ENCODE peak calls at places on chromosomes 2 and 18, in ten cellular contexts. One of them, this sample, is unnamed.

GRCh38 chr2:136217990-136218389 is 100.0 kb upstream of the CXCR4 start:
- DNase-seq in GM12878: no peak
- DNase-seq in OCI-LY7: no peak
- DNase-seq in T-helper 9 cell: no peak
- DNase-seq in mesendoderm: no peak
- DNase-seq in HS-5: no peak
- DNase-seq in NCI-H1092 treated with DMSO at 0.1 percent for 48 hours: no peak
- DNase-seq in skeletal muscle cell: no peak
- DNase-seq in GM23248: no peak
- DNase-seq in GM12891: no peak
- DNase-seq in this sample: no peak

GRCh38 chr2:134396493-134396892 is 142.6 kb downstream of the MGAT5 start:
- DNase-seq in HS-5: no peak
- DNase-seq in GM12891: no peak
- DNase-seq in GM12878: no peak
- DNase-seq in mesendoderm: no peak
- DNase-seq in NCI-H1092 treated with DMSO at 0.1 percent for 48 hours: no peak
- DNase-seq in skeletal muscle cell: no peak
- DNase-seq in GM23248: no peak
- DNase-seq in OCI-LY7: no peak
- DNase-seq in T-helper 9 cell: no peak
- DNase-seq in this sample: no peak

GRCh38 chr2:152730591-152731333 is 12.3 kb downstream of the ARL6IP6 start:
- DNase-seq in GM12878: no peak
- DNase-seq in HS-5: no peak
- DNase-seq in T-helper 9 cell: peak; percentile 37
- DNase-seq in OCI-LY7: peak; percentile 9
- DNase-seq in mesendoderm: no peak
- DNase-seq in skeletal muscle cell: no peak
- DNase-seq in GM12891: no peak
- DNase-seq in NCI-H1092 treated with DMSO at 0.1 percent for 48 hours: no peak
- DNase-seq in GM23248: peak; percentile 19
- DNase-seq in this sample: peak; percentile 21

GRCh38 chr2:235976956-235977355 is 191.2 kb downstream of the GBX2 start:
- DNase-seq in GM12891: no peak
- DNase-seq in T-helper 9 cell: no peak
- DNase-seq in mesendoderm: no peak
- DNase-seq in skeletal muscle cell: no peak
- DNase-seq in OCI-LY7: no peak
- DNase-seq in NCI-H1092 treated with DMSO at 0.1 percent for 48 hours: no peak
- DNase-seq in GM12878: no peak
- DNase-seq in HS-5: no peak
- DNase-seq in GM23248: no peak
- DNase-seq in this sample: no peak

GRCh38 chr2:72917138-72917874 is at the start of gene EMX1:
- DNase-seq in NCI-H1092 treated with DMSO at 0.1 percent for 48 hours: peak; percentile 37
- DNase-seq in GM12878: no peak
- DNase-seq in GM23248: peak; percentile 46
- DNase-seq in mesendoderm: peak; percentile 93
- DNase-seq in T-helper 9 cell: peak; percentile 32
- DNase-seq in GM12891: no peak
- DNase-seq in OCI-LY7: peak; percentile 35
- DNase-seq in skeletal muscle cell: no peak
- DNase-seq in HS-5: no peak
- DNase-seq in this sample: peak; percentile 35

GRCh38 chr2:96116424-96116878 is at the start of gene ADRA2B:
- DNase-seq in NCI-H1092 treated with DMSO at 0.1 percent for 48 hours: no peak
- DNase-seq in GM12878: no peak
- DNase-seq in GM23248: peak; percentile 45
- DNase-seq in T-helper 9 cell: peak; percentile 83
- DNase-seq in GM12891: peak; percentile 91
- DNase-seq in HS-5: no peak
- DNase-seq in skeletal muscle cell: no peak
- DNase-seq in OCI-LY7: peak; percentile 44
- DNase-seq in mesendoderm: peak; percentile 85
- DNase-seq in this sample: peak; percentile 80

GRCh38 chr2:37648316-37649011 is 23.0 kb downstream of the CDC42EP3 start:
- DNase-seq in T-helper 9 cell: peak; percentile 38
- DNase-seq in GM23248: peak; percentile 59
- DNase-seq in skeletal muscle cell: peak; percentile 53
- DNase-seq in GM12891: no peak
- DNase-seq in HS-5: no peak
- DNase-seq in GM12878: no peak
- DNase-seq in NCI-H1092 treated with DMSO at 0.1 percent for 48 hours: no peak
- DNase-seq in mesendoderm: peak; percentile 27
- DNase-seq in OCI-LY7: peak; percentile 29
- DNase-seq in this sample: peak; percentile 36

GRCh38 chr18:58893388-58894099 is 28.9 kb downstream of the ZNF532 start:
- DNase-seq in T-helper 9 cell: no peak
- DNase-seq in OCI-LY7: no peak
- DNase-seq in NCI-H1092 treated with DMSO at 0.1 percent for 48 hours: no peak
- DNase-seq in HS-5: peak; percentile 29
- DNase-seq in GM12891: no peak
- DNase-seq in mesendoderm: no peak
- DNase-seq in GM12878: no peak
- DNase-seq in GM23248: peak; percentile 41
- DNase-seq in skeletal muscle cell: no peak
- DNase-seq in this sample: no peak

GRCh38 chr2:27049422-27050280 is 1.8 kb upstream of the AGBL5 start:
- DNase-seq in T-helper 9 cell: peak; percentile 53
- DNase-seq in skeletal muscle cell: no peak
- DNase-seq in OCI-LY7: peak; percentile 61
- DNase-seq in HS-5: no peak
- DNase-seq in NCI-H1092 treated with DMSO at 0.1 percent for 48 hours: peak; percentile 48
- DNase-seq in GM12878: no peak
- DNase-seq in mesendoderm: no peak
- DNase-seq in GM12891: peak; percentile 74
- DNase-seq in GM23248: no peak
- DNase-seq in this sample: peak; percentile 41

GRCh38 chr2:44360749-44361329 is 455 bp downstream of the PREPL start:
- DNase-seq in GM12891: no peak
- DNase-seq in NCI-H1092 treated with DMSO at 0.1 percent for 48 hours: no peak
- DNase-seq in HS-5: no peak
- DNase-seq in skeletal muscle cell: no peak
- DNase-seq in mesendoderm: no peak
- DNase-seq in OCI-LY7: peak; percentile 12
- DNase-seq in GM12878: no peak
- DNase-seq in T-helper 9 cell: no peak
- DNase-seq in GM23248: peak; percentile 61
- DNase-seq in this sample: no peak

GRCh38 chr18:7370375-7370774 is 139.5 kb downstream of the LRRC30 start:
- DNase-seq in skeletal muscle cell: no peak
- DNase-seq in GM12891: no peak
- DNase-seq in GM12878: no peak
- DNase-seq in GM23248: no peak
- DNase-seq in T-helper 9 cell: no peak
- DNase-seq in OCI-LY7: no peak
- DNase-seq in NCI-H1092 treated with DMSO at 0.1 percent for 48 hours: no peak
- DNase-seq in mesendoderm: no peak
- DNase-seq in HS-5: no peak
- DNase-seq in this sample: no peak

GRCh38 chr2:200741468-200742202 is 70.1 kb upstream of the BZW1 start:
- DNase-seq in skeletal muscle cell: no peak
- DNase-seq in OCI-LY7: no peak
- DNase-seq in T-helper 9 cell: no peak
- DNase-seq in GM12878: no peak
- DNase-seq in NCI-H1092 treated with DMSO at 0.1 percent for 48 hours: no peak
- DNase-seq in mesendoderm: peak; percentile 26
- DNase-seq in GM23248: peak; percentile 14
- DNase-seq in GM12891: no peak
- DNase-seq in HS-5: no peak
- DNase-seq in this sample: no peak

GRCh38 chr2:20107776-20108175 is 56.3 kb upstream of the LAPTM4A start:
- DNase-seq in mesendoderm: no peak
- DNase-seq in skeletal muscle cell: no peak
- DNase-seq in HS-5: no peak
- DNase-seq in GM12878: no peak
- DNase-seq in OCI-LY7: no peak
- DNase-seq in T-helper 9 cell: no peak
- DNase-seq in GM12891: no peak
- DNase-seq in NCI-H1092 treated with DMSO at 0.1 percent for 48 hours: no peak
- DNase-seq in GM23248: peak; percentile 54
- DNase-seq in this sample: no peak

GRCh38 chr2:74008761-74009395 is 24.2 kb downstream of the TET3 start:
- DNase-seq in T-helper 9 cell: no peak
- DNase-seq in GM23248: no peak
- DNase-seq in NCI-H1092 treated with DMSO at 0.1 percent for 48 hours: no peak
- DNase-seq in GM12891: no peak
- DNase-seq in mesendoderm: peak; percentile 92
- DNase-seq in skeletal muscle cell: no peak
- DNase-seq in OCI-LY7: no peak
- DNase-seq in GM12878: no peak
- DNase-seq in HS-5: no peak
- DNase-seq in this sample: no peak

GRCh38 chr2:238379096-238379810 is 47.5 kb upstream of the ASB1 start:
- DNase-seq in GM23248: peak; percentile 32
- DNase-seq in GM12878: no peak
- DNase-seq in GM12891: no peak
- DNase-seq in skeletal muscle cell: no peak
- DNase-seq in NCI-H1092 treated with DMSO at 0.1 percent for 48 hours: no peak
- DNase-seq in T-helper 9 cell: no peak
- DNase-seq in mesendoderm: no peak
- DNase-seq in HS-5: peak; percentile 77
- DNase-seq in OCI-LY7: no peak
- DNase-seq in this sample: no peak

GRCh38 chr2:97693476-97693875 is 19.9 kb upstream of the ZAP70 start:
- DNase-seq in skeletal muscle cell: no peak
- DNase-seq in GM12878: no peak
- DNase-seq in HS-5: peak; percentile 39
- DNase-seq in GM23248: peak; percentile 16
- DNase-seq in T-helper 9 cell: no peak
- DNase-seq in OCI-LY7: no peak
- DNase-seq in NCI-H1092 treated with DMSO at 0.1 percent for 48 hours: no peak
- DNase-seq in mesendoderm: no peak
- DNase-seq in GM12891: no peak
- DNase-seq in this sample: no peak

GRCh38 chr2:11376071-11376470 is 31.6 kb upstream of the ROCK2 start:
- DNase-seq in GM12891: no peak
- DNase-seq in GM12878: no peak
- DNase-seq in mesendoderm: no peak
- DNase-seq in NCI-H1092 treated with DMSO at 0.1 percent for 48 hours: no peak
- DNase-seq in GM23248: no peak
- DNase-seq in HS-5: no peak
- DNase-seq in skeletal muscle cell: no peak
- DNase-seq in OCI-LY7: no peak
- DNase-seq in T-helper 9 cell: no peak
- DNase-seq in this sample: no peak

GRCh38 chr2:64192570-64193192 is 48.5 kb upstream of the PELI1 start:
- DNase-seq in mesendoderm: no peak
- DNase-seq in NCI-H1092 treated with DMSO at 0.1 percent for 48 hours: no peak
- DNase-seq in HS-5: no peak
- DNase-seq in GM12878: no peak
- DNase-seq in GM23248: no peak
- DNase-seq in skeletal muscle cell: no peak
- DNase-seq in OCI-LY7: no peak
- DNase-seq in GM12891: no peak
- DNase-seq in T-helper 9 cell: no peak
- DNase-seq in this sample: no peak

GRCh38 chr2:8740136-8740535 is 58.3 kb downstream of the ID2 start:
- DNase-seq in GM23248: no peak
- DNase-seq in skeletal muscle cell: no peak
- DNase-seq in GM12891: no peak
- DNase-seq in HS-5: no peak
- DNase-seq in OCI-LY7: no peak
- DNase-seq in NCI-H1092 treated with DMSO at 0.1 percent for 48 hours: no peak
- DNase-seq in GM12878: no peak
- DNase-seq in T-helper 9 cell: no peak
- DNase-seq in mesendoderm: no peak
- DNase-seq in this sample: no peak

This sample was measured in T-helper 17 cell.